ENCODE peak calls at places on chromosomes 3 and 15, in four cellular contexts. G is HCT116, M is K562, Z is HepG2. R is an unnamed sample.

GRCh38 chr3:142652826-142653292 is 56.7 kb downstream of the PLS1 start:
- DNase-seq in G (no peak), Z (no peak), M (peak; percentile 36), R (no peak)

GRCh38 chr3:50657407-50657806 is 17.3 kb upstream of the DOCK3 start:
- DNase-seq in G (no peak), M (no peak), Z (no peak), R (no peak)

GRCh38 chr3:188229177-188229576 is 75.2 kb downstream of the LPP start:
- DNase-seq in G (no peak), Z (no peak), M (no peak), R (no peak)

GRCh38 chr15:100029045-100029444 is 295.8 kb upstream of the LYSMD4 start:
- DNase-seq in G (no peak), M (no peak), Z (no peak), R (no peak)

GRCh38 chr3:177596248-177596821 is 399.1 kb upstream of the TBL1XR1 start:
- DNase-seq in Z (no peak), G (peak; percentile 21), M (no peak), R (no peak)

GRCh38 chr3:157572559-157573270 is 69.5 kb upstream of the VEPH1 start:
- DNase-seq in G (peak; percentile 50), M (peak; percentile 69), Z (peak; percentile 34), R (peak; percentile 55)

GRCh38 chr3:9994086-9994844 is 7.6 kb upstream of the EMC3 start:
- DNase-seq in G (no peak), Z (no peak), M (no peak), R (no peak)

GRCh38 chr15:65062726-65063125 is 5.1 kb downstream of the RASL12 start:
- DNase-seq in Z (no peak), G (no peak), M (no peak), R (no peak)

GRCh38 chr3:89061257-89061656 is 46.2 kb upstream of the EPHA3 start:
- DNase-seq in M (no peak), Z (no peak), G (no peak), R (no peak)

GRCh38 chr3:76134166-76134565 is 348.8 kb upstream of the ZNF717 start:
- DNase-seq in M (no peak), G (no peak), Z (no peak), R (no peak)

GRCh38 chr3:53628546-53629395 is 134.4 kb downstream of the CACNA1D start:
- DNase-seq in M (no peak), Z (no peak), G (no peak), R (no peak)

GRCh38 chr15:99365232-99365631 is 114.0 kb downstream of the LRRC28 start:
- DNase-seq in Z (no peak), G (no peak), M (no peak), R (no peak)

GRCh38 chr3:54120657-54121403 is 1.5 kb upstream of the CACNA2D3 start:
- DNase-seq in G (no peak), Z (no peak), M (no peak), R (peak; percentile 49)

GRCh38 chr15:51688863-51689262 is 7.6 kb downstream of the SCG3 start:
- DNase-seq in G (no peak), Z (no peak), M (no peak), R (no peak)

GRCh38 chr3:4795905-4796304 is 183.3 kb upstream of the BHLHE40 start:
- DNase-seq in G (no peak), M (no peak), Z (no peak), R (no peak)

GRCh38 chr15:48002772-48003171 is 118.0 kb upstream of the SLC24A5 start:
- DNase-seq in M (no peak), G (no peak), Z (no peak), R (no peak)

GRCh38 chr15:85297537-85297936 is 82.9 kb upstream of the AKAP13 start:
- DNase-seq in Z (peak; percentile 7), M (no peak), G (no peak), R (no peak)

GRCh38 chr3:123499316-123499715 is 50.4 kb upstream of the ADCY5 start:
- DNase-seq in G (no peak), Z (no peak), M (no peak), R (no peak)

GRCh38 chr15:59186501-59186900 is 20.1 kb upstream of the LDHAL6B start:
- DNase-seq in Z (no peak), M (no peak), G (no peak), R (no peak)

GRCh38 chr15:100095896-100096600 is 245.7 kb downstream of the ADAMTS17 start:
- DNase-seq in Z (no peak), M (no peak), G (no peak), R (no peak)

GRCh38 chr3:128997486-128997885 is 3.6 kb upstream of the CFAP92 start:
- DNase-seq in G (no peak), M (no peak), Z (no peak), R (no peak)

GRCh38 chr3:184808021-184808420 is 3.9 kb upstream of the VPS8 start:
- DNase-seq in M (no peak), G (peak; percentile 44), Z (peak; percentile 20), R (no peak)

GRCh38 chr3:177681156-177681555 is 483.9 kb upstream of the TBL1XR1 start:
- DNase-seq in G (no peak), M (no peak), Z (no peak), R (no peak)

GRCh38 chr3:138070006-138070405 is 45.4 kb downstream of the DZIP1L start:
- DNase-seq in M (no peak), Z (no peak), G (no peak), R (no peak)
- TF ChIP-seq ELF1 in M (no peak), Z (no peak), G (no peak), R (no peak)

GRCh38 chr3:15645740-15646490 is 44.4 kb downstream of the BTD start:
- DNase-seq in Z (no peak), G (peak; percentile 89), M (no peak), R (peak; percentile 70)

GRCh38 chr3:15647629-15648167 is 46.2 kb downstream of the BTD start:
- DNase-seq in M (no peak), G (no peak), Z (no peak), R (no peak)

GRCh38 chr3:15649341-15649740 is 47.8 kb downstream of the BTD start:
- DNase-seq in Z (no peak), G (no peak), M (no peak), R (no peak)

GRCh38 chr3:15645246-15645645 is 43.7 kb downstream of the BTD start:
- DNase-seq in Z (no peak), G (no peak), M (no peak), R (no peak)

GRCh38 chr3:15646924-15647511 is 45.5 kb downstream of the BTD start:
- DNase-seq in G (peak; percentile 88), Z (no peak), M (no peak), R (no peak)
- TF ChIP-seq ELF1 in G (no peak), Z (no peak), M (no peak), R (peak; percentile 26)

GRCh38 chr3:46006646-46007045 is 11.0 kb upstream of the FYCO1 start:
- DNase-seq in Z (no peak), M (no peak), G (no peak), R (no peak)
- TF ChIP-seq ELF1 in Z (no peak), M (no peak), G (no peak), R (no peak)

DNA sequence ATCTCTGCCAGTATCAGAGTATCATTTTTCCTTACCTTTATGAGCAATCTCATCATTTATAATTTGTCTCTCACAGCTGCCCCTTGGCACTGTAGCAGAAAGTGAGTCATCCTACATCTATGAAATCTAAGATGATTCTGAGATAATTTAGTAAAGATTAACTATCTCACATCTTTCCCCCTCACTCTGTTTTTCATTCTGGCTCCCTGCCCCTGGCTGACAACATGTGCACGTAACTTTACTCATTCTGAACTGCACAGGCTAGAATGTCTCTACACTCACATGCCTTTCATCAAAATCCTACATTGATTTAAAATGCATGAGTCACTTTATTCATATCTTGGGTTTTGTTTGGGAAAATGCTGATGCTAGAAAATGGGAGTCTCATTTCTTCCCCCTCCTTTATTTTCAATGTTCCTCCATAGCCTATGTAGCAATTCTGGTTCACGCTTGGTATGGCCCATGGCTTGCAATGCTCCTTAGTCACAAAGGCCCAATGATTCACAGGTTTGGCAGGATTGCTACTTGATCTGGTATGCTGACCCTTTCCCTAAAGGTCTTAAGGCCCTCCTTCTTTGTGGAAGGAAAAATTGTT is 838.5 kb downstream of the TUSC7 start:
- DNase-seq in M (no peak), G (no peak), Z (no peak), R (no peak)
- TF ChIP-seq ELF1 in M (no peak), G (no peak), Z (no peak), R (no peak)

GRCh38 chr3:114758828-114759709 is 388.0 kb downstream of the ZBTB20 start:
- DNase-seq in M (no peak), G (no peak), Z (peak; percentile 39), R (peak; percentile 17)
- TF ChIP-seq ELF1 in M (no peak), G (no peak), Z (no peak), R (no peak)

GRCh38 chr3:136070334-136070733 is 104.8 kb downstream of the PPP2R3A start:
- DNase-seq in M (no peak), G (no peak), Z (no peak), R (no peak)
- TF ChIP-seq ELF1 in M (no peak), G (no peak), Z (no peak), R (no peak)

GRCh38 chr3:20225769-20226168 is 39.8 kb upstream of the SGO1 start:
- DNase-seq in Z (peak; percentile 56), G (peak; percentile 40), M (peak; percentile 37), R (peak; percentile 28)
- TF ChIP-seq ELF1 in Z (no peak), G (no peak), M (no peak), R (no peak)

GRCh38 chr3:42067324-42067723 is 23.8 kb upstream of the TRAK1 start:
- DNase-seq in G (no peak), M (no peak), Z (no peak), R (no peak)
- TF ChIP-seq ELF1 in G (no peak), M (no peak), Z (no peak), R (no peak)

DNA sequence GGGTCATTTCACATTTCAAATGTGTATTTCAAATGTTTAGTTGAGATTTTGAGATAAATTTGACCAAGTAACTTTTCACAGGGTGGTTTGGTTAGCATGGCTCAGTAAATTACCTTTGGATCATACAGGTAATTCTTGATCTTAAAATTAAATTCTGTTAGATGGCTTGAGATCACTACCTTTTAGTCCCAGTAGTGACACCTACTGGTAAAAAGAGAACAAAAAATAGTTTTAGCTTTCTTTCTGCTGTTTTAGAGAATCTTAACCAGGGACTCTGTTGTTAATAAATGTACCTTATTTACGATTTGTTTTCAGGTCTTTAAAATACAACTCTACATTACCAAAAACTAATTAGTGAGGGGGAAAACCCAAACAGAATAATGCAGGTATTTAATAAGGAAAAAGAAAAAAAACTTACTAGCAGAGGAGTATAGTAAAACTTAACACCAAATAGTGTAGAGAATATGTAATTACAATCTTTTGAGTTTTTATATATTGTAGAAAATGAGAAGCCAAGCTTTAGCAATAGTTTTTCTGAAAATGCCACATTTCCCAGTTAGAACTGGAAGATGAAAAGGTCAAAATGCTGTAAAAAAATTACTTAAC is 620.3 kb upstream of the AGTR1 start:
- DNase-seq in M (no peak), Z (peak; percentile 6), G (peak; percentile 26), R (no peak)
- TF ChIP-seq ELF1 in M (no peak), Z (no peak), G (no peak), R (no peak)

DNA sequence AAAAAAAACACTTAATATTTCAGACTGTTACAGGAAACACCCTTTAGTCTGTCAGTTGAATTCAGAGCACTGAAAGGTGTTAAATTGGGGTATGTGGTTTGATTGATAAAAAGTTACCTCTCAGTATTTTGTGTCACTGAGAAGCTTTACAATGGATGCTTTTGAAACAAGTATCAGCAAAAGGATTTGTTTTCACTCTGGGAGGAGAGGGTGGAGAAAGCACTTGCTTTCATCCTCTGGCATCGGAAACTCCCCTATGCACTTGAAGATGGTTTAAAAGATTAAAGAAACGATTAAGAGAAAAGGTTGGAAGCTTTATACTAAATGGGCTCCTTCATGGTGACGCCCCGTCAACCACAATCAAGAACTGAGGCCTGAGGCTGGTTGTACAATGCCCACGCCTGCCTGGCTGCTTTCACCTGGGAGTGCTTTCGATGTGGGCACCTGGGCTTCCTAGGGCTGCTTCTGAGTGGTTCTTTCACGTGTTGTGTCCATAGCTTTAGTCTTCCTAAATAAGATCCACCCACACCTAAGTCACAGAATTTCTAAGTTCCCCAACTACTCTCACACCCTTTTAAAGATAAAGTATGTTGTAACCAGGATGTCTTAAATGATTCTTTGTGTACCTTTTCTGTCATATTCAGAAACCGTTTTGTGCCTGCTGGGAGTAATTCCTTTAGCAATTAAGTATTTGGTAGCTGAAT is 17.9 kb downstream of the TMEM43 start:
- DNase-seq in Z (no peak), M (no peak), G (no peak), R (no peak)
- TF ChIP-seq ELF1 in Z (no peak), M (no peak), G (no peak), R (no peak)